ENCODE peak calls at places on chromosomes 7 and 10, in five cellular contexts. H, U, K, M and R are unnamed samples. For H3K27me3, the result is how much of the 10 kb centered on the place peaks cover.

GRCh38 chr7:157238087-157238486 is 98.7 kb upstream of the DNAJB6 start:
- DNase-seq in H (no peak), K (peak), U (no peak), M (no peak), R (no peak)

GRCh38 chr7:151400626-151401315 is 9.1 kb downstream of the WDR86 start:
- DNase-seq in U (no peak), M (no peak), H (no peak), K (no peak), R (no peak)

GRCh38 chr7:117251687-117252086 is 71.2 kb downstream of the WNT2 start:
- DNase-seq in M (no peak), H (no peak), K (no peak), U (no peak), R (no peak)

GRCh38 chr7:130393095-130393494 is 12.8 kb downstream of the CPA1 start:
- DNase-seq in H (no peak), K (no peak), M (no peak), U (no peak), R (no peak)

GRCh38 chr7:4684826-4685225 is 2.7 kb downstream of the FOXK1 start:
- DNase-seq in H (no peak), M (no peak), U (no peak), K (no peak), R (no peak)

GRCh38 chr7:85165263-85165662 is 21.6 kb downstream of the SEMA3D start:
- DNase-seq in H (no peak), M (no peak), U (no peak), K (no peak), R (peak)

GRCh38 chr10:48672596-48673255 is 11.9 kb upstream of the WDFY4 start:
- DNase-seq in M (no peak), K (no peak), U (no peak), H (no peak), R (peak)

GRCh38 chr10:46282460-46283216 is 4.2 kb upstream of the ANTXRL start:
- DNase-seq in M (peak), K (peak), U (peak), H (peak), R (peak)

GRCh38 chr10:127945335-127945734 is 38.4 kb downstream of the PTPRE start:
- DNase-seq in K (peak), M (no peak), H (peak), U (no peak), R (peak)

GRCh38 chr7:100396421-100396982 is 23.2 kb downstream of the PILRA start:
- DNase-seq in M (no peak), H (no peak), U (no peak), K (no peak), R (no peak)

GRCh38 chr7:8384901-8385300 is 48.5 kb upstream of the NXPH1 start:
- DNase-seq in H (no peak), K (no peak), M (no peak), U (no peak), R (no peak)

GRCh38 chr7:134625571-134625970 is 21.1 kb upstream of the BPGM start:
- DNase-seq in H (no peak), K (no peak), M (no peak), U (no peak), R (no peak)

GRCh38 chr7:69656890-69657289 is 58.6 kb downstream of the AUTS2 start:
- DNase-seq in U (no peak), H (peak), M (no peak), K (no peak), R (no peak)

GRCh38 chr7:142854505-142855400 is at the start of gene EPHB6:
- DNase-seq in M (peak), K (peak), H (peak), U (no peak), R (peak)

GRCh38 chr7:137946015-137946414 is 55.9 kb downstream of the CREB3L2 start:
- DNase-seq in K (no peak), M (no peak), U (no peak), H (no peak), R (no peak)

GRCh38 chr10:133023216-133023843 is 64.4 kb upstream of the ADGRA1 start:
- DNase-seq in K (no peak), H (no peak), M (no peak), U (no peak), R (no peak)
- H3K27me3 ChIP-seq in K (under half), H (under half), M (under half), U (under half), R (under half)

GRCh38 chr10:47297796-47298540 is 2.0 kb upstream of the GDF10 start:
- DNase-seq in K (no peak), U (no peak), H (no peak), M (no peak), R (no peak)

GRCh38 chr10:47294501-47294900 is 5.5 kb upstream of the GDF10 start:
- DNase-seq in H (no peak), U (no peak), K (no peak), M (no peak), R (no peak)

GRCh38 chr10:47295411-47295810 is 4.6 kb upstream of the GDF10 start:
- DNase-seq in H (no peak), K (no peak), U (no peak), M (no peak), R (no peak)

GRCh38 chr10:47296941-47297340 is 3.1 kb upstream of the GDF10 start:
- DNase-seq in K (no peak), M (no peak), U (no peak), H (no peak), R (no peak)

DNA sequence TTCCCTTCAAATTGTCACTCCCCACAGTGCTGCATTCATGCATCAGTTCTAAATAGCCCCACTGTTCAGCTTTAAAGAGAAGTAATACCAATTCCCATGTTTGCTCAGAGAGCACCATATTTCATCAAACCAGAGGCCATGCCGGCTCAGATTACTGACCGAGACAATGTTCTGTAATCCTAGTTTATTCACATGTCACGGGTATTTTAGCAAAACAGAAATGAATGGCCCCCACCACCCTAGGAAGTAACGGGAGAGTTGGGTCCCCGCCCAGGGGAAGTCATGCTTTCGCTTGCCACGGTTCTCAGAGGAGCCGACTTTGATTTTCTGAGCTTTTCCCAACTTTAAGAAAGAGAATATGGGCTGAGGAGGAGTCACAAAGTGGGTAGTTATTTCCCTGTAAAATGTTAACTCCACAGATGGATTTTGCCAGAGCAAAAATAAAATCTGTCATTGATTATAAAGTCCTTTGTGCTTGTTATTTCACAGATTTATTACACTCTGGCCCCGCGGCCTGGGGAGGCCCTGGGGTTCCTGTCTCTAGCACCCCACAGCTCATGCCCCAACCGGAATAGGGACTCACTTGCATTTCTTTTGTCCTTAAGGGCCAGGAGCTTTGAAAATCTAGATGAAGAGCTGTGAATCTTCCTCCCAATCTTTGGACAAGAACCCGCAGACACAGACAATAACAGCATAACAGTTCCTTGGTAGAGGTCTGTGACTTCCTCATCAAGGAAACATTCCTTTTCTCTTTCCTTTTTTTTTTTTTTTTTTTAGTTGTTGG is 3.7 kb upstream of the GDF10 start:
- DNase-seq in H (no peak), M (no peak), K (no peak), U (no peak), R (peak)
- H3K27me3 ChIP-seq in H (under half), M (under half), K (under half), U (under half), R (half or more)

GRCh38 chr7:148337166-148337565 is 253.4 kb upstream of the C7orf33 start:
- DNase-seq in U (no peak), H (no peak), M (no peak), K (no peak), R (peak)

GRCh38 chr7:148340438-148340837 is 250.1 kb upstream of the C7orf33 start:
- DNase-seq in U (no peak), M (no peak), K (no peak), H (no peak), R (no peak)

GRCh38 chr7:148336411-148336810 is 254.2 kb upstream of the C7orf33 start:
- DNase-seq in K (no peak), M (no peak), U (no peak), H (no peak), R (no peak)

GRCh38 chr7:148337566-148337965 is 253.0 kb upstream of the C7orf33 start:
- DNase-seq in M (no peak), H (no peak), K (no peak), U (no peak), R (peak)

DNA sequence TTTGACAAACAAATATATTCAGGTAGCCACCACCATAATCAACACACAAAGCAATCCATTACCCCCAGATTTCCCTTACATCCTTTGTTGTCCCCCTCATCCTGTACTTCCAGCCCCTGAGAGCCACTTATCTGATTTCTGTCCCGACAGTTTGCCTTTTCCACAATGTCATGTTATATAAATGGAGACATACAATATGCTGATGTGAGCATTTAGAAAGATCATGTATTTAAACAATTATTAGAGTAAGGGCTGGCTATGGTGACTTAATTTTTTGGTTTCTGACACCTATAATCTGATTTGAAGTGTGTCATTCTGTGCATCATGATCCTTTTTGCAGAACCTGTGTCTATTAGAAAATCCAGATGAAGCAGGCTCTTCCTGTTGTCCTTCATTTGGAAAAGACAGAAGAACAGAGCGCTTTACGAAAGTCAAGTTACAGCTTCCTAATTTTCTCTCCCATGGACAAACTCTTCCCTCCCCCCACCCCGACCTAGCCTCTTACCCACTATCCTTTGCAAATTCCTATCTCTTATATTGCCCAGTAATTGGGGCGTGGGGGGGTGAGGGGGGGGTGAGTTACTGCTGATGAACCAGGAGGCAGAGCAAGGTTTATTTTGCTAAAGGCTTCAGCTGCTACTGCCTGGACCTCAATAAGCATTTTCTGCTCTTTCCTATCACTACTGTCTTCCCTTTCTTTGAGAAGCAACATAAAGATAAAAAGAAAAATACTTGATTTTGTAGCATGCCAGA is 252.4 kb upstream of the C7orf33 start:
- DNase-seq in M (no peak), H (no peak), U (no peak), K (no peak), R (no peak)
- H3K27me3 ChIP-seq in M (under half), H (half or more), U (under half), K (under half), R (under half)

GRCh38 chr10:78165617-78166016 is 132.0 kb downstream of the RPS24 start:
- DNase-seq in U (no peak), M (no peak), H (no peak), K (no peak), R (peak)

GRCh38 chr10:78164687-78165086 is 131.0 kb downstream of the RPS24 start:
- DNase-seq in K (no peak), H (no peak), M (no peak), U (no peak), R (no peak)

GRCh38 chr10:78169214-78169613 is 135.6 kb downstream of the RPS24 start:
- DNase-seq in H (no peak), K (no peak), U (no peak), M (no peak), R (no peak)

GRCh38 chr10:78162867-78163266 is 129.2 kb downstream of the RPS24 start:
- DNase-seq in M (no peak), U (no peak), H (no peak), K (no peak), R (no peak)

DNA sequence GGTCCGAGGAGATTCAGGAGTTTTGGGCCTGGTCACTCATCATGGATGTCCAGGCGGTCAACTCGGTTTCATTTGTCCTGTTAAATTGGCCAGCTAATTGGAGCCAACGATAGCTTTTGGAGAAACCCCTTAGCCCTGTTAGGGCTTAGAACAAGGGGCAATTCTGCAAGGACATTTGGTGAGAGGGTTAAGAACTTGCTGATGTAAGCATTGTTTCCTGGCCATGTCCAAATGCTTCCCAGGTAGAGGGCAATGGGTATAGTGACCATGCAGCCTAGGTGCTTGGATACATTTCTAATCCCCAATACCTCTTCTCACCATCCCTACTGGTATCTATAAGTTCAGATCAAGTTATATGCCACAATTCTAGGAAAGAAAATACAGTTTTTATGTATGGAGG is 131.5 kb downstream of the RPS24 start:
- DNase-seq in M (no peak), K (no peak), U (no peak), H (no peak), R (no peak)
- H3K27me3 ChIP-seq in M (under half), K (under half), U (under half), H (under half), R (under half)

GRCh38 chr10:25177754-25178135 is 2.9 kb downstream of the GPR158 start:
- DNase-seq in M (no peak), U (no peak), H (no peak), K (no peak), R (no peak)
- H3K27me3 ChIP-seq in M (under half), U (under half), H (half or more), K (under half), R (half or more)

DNA sequence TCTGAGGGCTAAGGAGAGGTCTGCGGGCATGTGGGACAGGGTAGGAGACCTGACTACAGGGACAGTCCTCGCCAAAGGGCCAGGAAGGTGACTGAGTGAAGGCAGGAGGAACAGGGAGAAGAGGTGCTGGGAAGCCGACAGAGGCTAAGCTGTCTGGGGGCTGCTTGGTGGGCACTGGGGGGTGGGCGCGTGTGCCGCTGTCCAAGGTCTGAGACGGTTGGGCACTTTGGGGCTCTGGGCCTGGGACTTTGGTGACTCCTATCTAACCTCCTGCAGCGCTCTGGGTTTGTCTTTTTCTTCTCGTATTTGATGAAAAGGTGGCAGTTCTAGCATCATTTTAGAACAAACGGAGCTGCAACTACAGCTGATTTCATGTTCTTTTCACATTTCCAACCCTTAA is 141.5 kb downstream of the C10orf105 start:
- DNase-seq in K (no peak), U (no peak), H (no peak), M (no peak), R (no peak)
- H3K27me3 ChIP-seq in K (under half), U (under half), H (under half), M (under half), R (under half)

GRCh38 chr10:78476156-78476555 is 442.5 kb downstream of the RPS24 start:
- DNase-seq in U (no peak), H (no peak), K (no peak), M (no peak), R (no peak)
- H3K27me3 ChIP-seq in U (under half), H (under half), K (under half), M (under half), R (under half)